ENCODE peak calls at places on chromosome 4, in four cellular contexts. F, C, X and V are unnamed samples.

GRCh38 chr4:119946359-119946758 is 120.3 kb downstream of the MAD2L1 start:
- DNase-seq in F (no peak), C (no peak), X (no peak), V (no peak)

GRCh38 chr4:76585897-76586360 is 150.9 kb downstream of the SHROOM3 start:
- DNase-seq in F (peak), C (peak), X (no peak), V (peak)

GRCh38 chr4:38241541-38241940 is 281.3 kb downstream of the PTTG2 start:
- DNase-seq in F (no peak), C (no peak), X (no peak), V (no peak)

GRCh38 chr4:59920414-59920813 is 1279.7 kb upstream of the ADGRL3 start:
- DNase-seq in F (no peak), C (no peak), X (no peak), V (no peak)

GRCh38 chr4:97720869-97721432 is 422.3 kb downstream of the STPG2 start:
- DNase-seq in F (no peak), C (no peak), X (no peak), V (no peak)

GRCh38 chr4:147714575-147715401 is 17.1 kb upstream of the ARHGAP10 start:
- DNase-seq in F (no peak), C (no peak), X (no peak), V (no peak)

GRCh38 chr4:147837854-147838253 is 106.0 kb downstream of the ARHGAP10 start:
- DNase-seq in F (no peak), C (no peak), X (no peak), V (no peak)

GRCh38 chr4:138034871-138035270 is 207.3 kb downstream of the SLC7A11 start:
- DNase-seq in F (no peak), C (no peak), X (no peak), V (no peak)

GRCh38 chr4:33063238-33063637 is 2343.1 kb downstream of the PCDH7 start:
- DNase-seq in F (no peak), C (no peak), X (no peak), V (no peak)

GRCh38 chr4:126106658-126107057 is 791.9 kb downstream of the FAT4 start:
- DNase-seq in F (no peak), C (peak), X (no peak), V (no peak)

GRCh38 chr4:40299704-40300336 is 35.3 kb upstream of the CHRNA9 start:
- DNase-seq in F (no peak), C (no peak), X (no peak), V (no peak)

GRCh38 chr4:187478292-187479205 is 517.0 kb upstream of the ZFP42 start:
- DNase-seq in F (no peak), C (no peak), X (no peak), V (no peak)

GRCh38 chr4:23888421-23889319 is 1.2 kb downstream of the PPARGC1A start:
- DNase-seq in F (no peak), C (no peak), X (no peak), V (no peak)

GRCh38 chr4:151753056-151753455 is 7.8 kb downstream of the GATB start:
- DNase-seq in F (no peak), C (no peak), X (no peak), V (no peak)

GRCh38 chr4:110344165-110344564 is 131.8 kb upstream of the ENPEP start:
- DNase-seq in F (no peak), C (peak), X (no peak), V (no peak)

GRCh38 chr4:158163941-158164665 is 8.7 kb downstream of the GASK1B start:
- DNase-seq in F (no peak), C (no peak), X (no peak), V (no peak)

GRCh38 chr4:186981161-186981560 is 257.5 kb upstream of the FAT1 start:
- DNase-seq in F (no peak), C (no peak), X (no peak), V (no peak)

GRCh38 chr4:30103455-30103854 is 616.7 kb upstream of the PCDH7 start:
- DNase-seq in F (no peak), C (no peak), X (no peak), V (no peak)

GRCh38 chr4:37794046-37794445 is 32.4 kb upstream of the PGM2 start:
- DNase-seq in F (no peak), C (no peak), X (no peak), V (no peak)

GRCh38 chr4:177051473-177052060 is 258.1 kb upstream of the NEIL3 start:
- DNase-seq in F (no peak), C (peak), X (no peak), V (no peak)

GRCh38 chr4:155608231-155608885 is 58.3 kb upstream of the GUCY1A1 start:
- DNase-seq in F (no peak), C (no peak), X (no peak), V (no peak)

GRCh38 chr4:56271121-56271520 is 116.2 kb downstream of the AASDH start:
- DNase-seq in F (no peak), C (no peak), X (no peak), V (no peak)

DNA sequence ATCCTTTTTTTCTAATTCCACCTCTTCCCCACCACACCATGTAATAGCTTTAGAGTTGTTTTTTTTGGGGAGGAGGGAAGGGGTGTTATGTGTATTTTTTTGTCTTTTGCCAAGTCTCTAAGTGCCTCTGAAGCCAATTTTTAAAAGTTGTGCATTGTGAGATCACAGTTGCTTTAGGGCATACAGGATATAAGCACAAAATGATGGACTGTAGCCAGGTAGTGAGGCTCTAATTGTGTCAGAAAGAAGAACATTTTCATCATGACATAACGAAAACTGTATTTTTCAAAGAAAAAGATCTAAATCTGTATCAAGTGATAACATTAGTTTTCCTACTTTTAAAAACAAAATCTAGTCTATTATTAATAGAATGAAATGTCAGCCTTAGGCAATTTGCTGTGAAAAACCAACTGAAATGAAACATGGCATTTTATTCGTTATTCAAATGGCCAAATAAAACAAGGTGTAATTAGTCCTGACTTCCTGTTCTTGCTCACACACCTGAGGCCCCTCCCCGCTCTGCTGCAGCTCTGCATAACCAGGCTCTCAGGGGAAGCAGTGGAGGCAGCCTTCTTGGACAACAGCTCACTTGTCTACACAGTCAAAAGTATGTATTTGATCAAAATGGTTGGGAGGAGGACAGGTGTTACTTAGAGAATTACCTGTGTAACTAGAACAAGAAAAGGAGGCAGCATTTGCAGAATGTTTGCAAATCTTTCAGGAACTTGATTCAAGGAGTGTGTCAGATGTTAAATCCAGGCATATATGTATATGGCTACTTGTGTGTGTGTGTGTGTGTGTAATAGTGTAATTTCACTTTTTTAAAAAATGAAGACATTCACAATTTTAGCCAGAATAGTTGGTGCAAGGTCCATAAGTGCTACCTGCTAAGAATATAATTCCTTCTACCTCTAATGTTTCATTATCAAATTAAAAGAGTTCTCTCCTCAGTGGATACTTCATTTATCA is 157.6 kb downstream of the PALLD start:
- DNase-seq in F (no peak), C (no peak), X (no peak), V (no peak)
- TF ChIP-seq CTCF in F (no peak), C (no peak), X (no peak), V (no peak)

GRCh38 chr4:41725254-41725653 is 23.3 kb downstream of the PHOX2B start:
- DNase-seq in F (no peak), C (no peak), X (no peak), V (no peak)
- TF ChIP-seq CTCF in F (peak), C (no peak), X (no peak), V (no peak)

GRCh38 chr4:95544433-95545103 is 4.2 kb downstream of the UNC5C start:
- DNase-seq in F (no peak), C (no peak), X (no peak), V (no peak)
- TF ChIP-seq CTCF in F (peak), C (no peak), X (no peak), V (no peak)

GRCh38 chr4:183254162-183254561 is 65.9 kb downstream of the CLDN22 start:
- DNase-seq in F (no peak), C (no peak), X (no peak), V (no peak)

GRCh38 chr4:183252959-183253358 is 67.1 kb downstream of the CLDN22 start:
- DNase-seq in F (no peak), C (no peak), X (no peak), V (no peak)

GRCh38 chr4:183250831-183251230 is 69.2 kb downstream of the CLDN22 start:
- DNase-seq in F (no peak), C (no peak), X (no peak), V (no peak)

GRCh38 chr4:183253451-183253850 is 66.6 kb downstream of the CLDN22 start:
- DNase-seq in F (no peak), C (no peak), X (no peak), V (no peak)

GRCh38 chr4:183249854-183250253 is 70.2 kb downstream of the CLDN22 start:
- DNase-seq in F (no peak), C (peak), X (no peak), V (no peak)
- TF ChIP-seq CTCF in F (peak), C (peak), X (no peak), V (no peak)

GRCh38 chr4:82430193-82431025 is at the start of the genes ENOPH1 and HNRNPDL:
- DNase-seq in F (peak), C (peak), X (peak), V (peak)
- TF ChIP-seq CTCF in F (no peak), C (no peak), X (no peak), V (no peak)